ENCODE peak calls at places on chromosomes 3 and 15, in eight cellular contexts. S, B, K, L, C, N, R and G are unnamed samples.

GRCh38 chr3:43423142-43423541 is 136.8 kb downstream of the SNRK start:
- DNase-seq in S (no peak), B (peak), K (no peak), L (peak), C (no peak), N (peak), R (peak), G (peak)

GRCh38 chr3:45631486-45631885 is 36.9 kb downstream of the LIMD1 start:
- DNase-seq in S (no peak), B (no peak), K (no peak), L (no peak), C (no peak), N (no peak), R (no peak), G (no peak)

GRCh38 chr3:184574552-184575430 is 13.2 kb downstream of the EPHB3 start:
- DNase-seq in S (peak), B (no peak), K (no peak), L (no peak), C (no peak), N (no peak), R (no peak), G (no peak)

GRCh38 chr15:99755692-99756409 is 22.6 kb upstream of the LYSMD4 start:
- DNase-seq in S (peak), B (peak), K (peak), L (peak), C (no peak), N (peak), R (peak), G (peak)

GRCh38 chr3:101946906-101947305 is 97.6 kb downstream of the NFKBIZ start:
- DNase-seq in S (no peak), B (no peak), K (no peak), L (no peak), C (no peak), N (no peak), R (no peak), G (no peak)

GRCh38 chr15:34795267-34796081 is at the start of gene ACTC1:
- DNase-seq in S (no peak), B (peak), K (no peak), L (peak), C (no peak), N (peak), R (peak), G (no peak)

GRCh38 chr15:44710236-44711088 is 661 bp downstream of the PATL2 start:
- DNase-seq in S (no peak), B (peak), K (no peak), L (peak), C (no peak), N (peak), R (peak), G (no peak)

GRCh38 chr15:66459818-66460615 is 37.5 kb downstream of the SNAPC5 start:
- DNase-seq in S (no peak), B (no peak), K (no peak), L (peak), C (no peak), N (peak), R (no peak), G (no peak)

GRCh38 chr3:8742921-8743605 is 9.5 kb downstream of the CAV3 start:
- DNase-seq in S (no peak), B (no peak), K (no peak), L (peak), C (no peak), N (no peak), R (no peak), G (no peak)

GRCh38 chr15:68631621-68632051 is 52.8 kb downstream of the CORO2B start:
- DNase-seq in S (no peak), B (no peak), K (no peak), L (no peak), C (no peak), N (no peak), R (no peak), G (no peak)

GRCh38 chr3:116939091-116939490 is 229.5 kb downstream of the TUSC7 start:
- DNase-seq in S (no peak), B (no peak), K (no peak), L (no peak), C (no peak), N (no peak), R (no peak), G (no peak)

GRCh38 chr3:100075731-100076543 is 38.4 kb downstream of the FILIP1L start:
- DNase-seq in S (no peak), B (no peak), K (no peak), L (no peak), C (no peak), N (no peak), R (no peak), G (no peak)

GRCh38 chr3:27714692-27715453 is 7.2 kb downstream of the EOMES start:
- DNase-seq in S (no peak), B (no peak), K (no peak), L (no peak), C (no peak), N (no peak), R (no peak), G (no peak)

GRCh38 chr15:69145694-69146492 is 14.5 kb upstream of the GLCE start:
- DNase-seq in S (peak), B (no peak), K (no peak), L (no peak), C (no peak), N (no peak), R (no peak), G (no peak)

GRCh38 chr15:28182216-28182615 is 83.1 kb upstream of the OCA2 start:
- DNase-seq in S (no peak), B (no peak), K (no peak), L (no peak), C (no peak), N (no peak), R (no peak), G (no peak)

GRCh38 chr15:28181386-28181785 is 82.3 kb upstream of the OCA2 start:
- DNase-seq in S (no peak), B (no peak), K (no peak), L (no peak), C (no peak), N (no peak), R (no peak), G (no peak)

GRCh38 chr15:28184166-28184565 is 85.1 kb upstream of the OCA2 start:
- DNase-seq in S (no peak), B (no peak), K (no peak), L (peak), C (no peak), N (no peak), R (no peak), G (no peak)

GRCh38 chr15:28182731-28183130 is 83.6 kb upstream of the OCA2 start:
- DNase-seq in S (no peak), B (no peak), K (no peak), L (no peak), C (no peak), N (no peak), R (no peak), G (no peak)

DNA sequence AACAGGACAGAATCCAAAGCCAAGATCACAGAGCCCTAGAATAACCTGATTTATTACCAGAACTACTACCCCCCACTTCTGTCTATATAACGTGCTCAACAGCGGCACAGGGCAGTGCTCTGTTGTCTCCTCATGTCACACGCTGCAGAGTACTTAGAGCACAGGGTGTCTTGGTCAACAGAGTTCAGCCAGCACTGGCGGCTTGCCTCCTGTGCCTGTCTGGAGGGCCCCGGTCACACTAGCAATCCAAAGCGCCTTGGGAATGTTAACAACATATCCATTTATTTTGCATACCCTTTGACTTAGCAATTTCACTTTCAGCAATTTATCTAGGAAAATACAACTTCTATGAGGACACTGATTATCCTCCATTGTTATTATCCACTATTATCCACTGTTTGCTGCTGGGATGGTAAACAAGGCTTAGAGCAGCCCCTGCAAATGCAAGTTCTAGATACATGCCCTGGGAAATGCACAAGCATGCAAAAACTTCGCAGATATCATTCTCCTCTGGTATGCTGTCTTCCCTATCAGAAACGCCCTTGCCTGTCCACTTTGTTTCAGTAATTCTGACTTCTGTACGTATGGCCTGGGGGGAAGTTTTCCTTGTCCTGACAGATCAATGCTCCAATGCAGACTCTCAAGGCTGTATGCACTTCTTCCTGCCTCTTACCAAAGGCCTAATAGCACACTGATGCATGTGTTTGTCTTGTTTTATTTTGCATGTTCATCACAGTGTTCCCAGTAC is 86.2 kb upstream of the OCA2 start:
- DNase-seq in S (no peak), B (no peak), K (no peak), L (no peak), C (no peak), N (no peak), R (no peak), G (no peak)
- H3K4me3 ChIP-seq in S (no peak), B (no peak), K (no peak), L (no peak), C (no peak), N (no peak), R (no peak), G (no peak)

GRCh38 chr15:23472033-23472432 is 25.0 kb upstream of the GOLGA6L2 start:
- DNase-seq in S (no peak), B (no peak), K (no peak), L (no peak), C (no peak), N (no peak), R (no peak), G (no peak)

GRCh38 chr15:23472678-23473077 is 25.6 kb upstream of the GOLGA6L2 start:
- DNase-seq in S (no peak), B (no peak), K (no peak), L (no peak), C (no peak), N (no peak), R (no peak), G (no peak)

GRCh38 chr15:23467110-23467600 is 20.1 kb upstream of the GOLGA6L2 start:
- DNase-seq in S (peak), B (no peak), K (peak), L (peak), C (no peak), N (no peak), R (no peak), G (no peak)
- TF ChIP-seq CTCF in S (peak), B (peak), K (peak), L (peak), C (peak), N (no peak), R (no peak), G (peak)

GRCh38 chr3:182605882-182606611 is 187.3 kb upstream of the ATP11B start:
- DNase-seq in S (no peak), B (no peak), K (no peak), L (no peak), C (no peak), N (no peak), R (no peak), G (peak)

GRCh38 chr3:182609575-182610156 is 183.6 kb upstream of the ATP11B start:
- DNase-seq in S (no peak), B (no peak), K (no peak), L (no peak), C (no peak), N (no peak), R (no peak), G (no peak)

GRCh38 chr3:182608876-182609275 is 184.4 kb upstream of the ATP11B start:
- DNase-seq in S (peak), B (no peak), K (no peak), L (no peak), C (no peak), N (no peak), R (no peak), G (no peak)

GRCh38 chr3:182603501-182603900 is 189.8 kb upstream of the ATP11B start:
- DNase-seq in S (no peak), B (no peak), K (no peak), L (no peak), C (no peak), N (no peak), R (no peak), G (no peak)

GRCh38 chr3:182606905-182607504 is 186.3 kb upstream of the ATP11B start:
- DNase-seq in S (no peak), B (no peak), K (no peak), L (no peak), C (no peak), N (no peak), R (no peak), G (no peak)
- H3K4me3 ChIP-seq in S (no peak), B (no peak), K (no peak), L (no peak), C (no peak), N (no peak), R (no peak), G (no peak)

GRCh38 chr3:129892857-129893615 is 475 bp downstream of the TMCC1 start:
- DNase-seq in S (peak), B (peak), K (no peak), L (peak), C (no peak), N (no peak), R (peak), G (no peak)
- TF ChIP-seq CTCF in S (no peak), B (no peak), K (peak), L (no peak), C (no peak), N (no peak), R (no peak), G (no peak)

DNA sequence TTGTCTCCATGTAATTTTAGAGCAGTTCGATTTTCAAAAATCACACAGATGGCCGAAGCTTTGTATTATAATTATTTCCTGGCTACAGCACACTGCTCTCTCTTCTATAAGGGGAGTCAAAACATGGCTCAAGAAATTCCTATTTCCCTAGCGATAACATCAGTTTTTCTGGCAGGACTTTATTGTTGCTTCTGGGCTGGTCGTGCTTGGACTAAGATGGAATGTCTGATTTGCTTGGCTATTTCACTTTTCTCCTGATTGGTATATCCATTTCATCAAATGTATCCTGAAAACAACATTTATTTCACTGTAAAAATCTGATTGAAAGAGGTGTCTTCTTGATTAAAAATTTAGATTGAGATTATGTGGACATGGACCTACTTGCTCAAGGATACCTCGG is 56.0 kb upstream of the PDZRN3 start:
- DNase-seq in S (no peak), B (no peak), K (no peak), L (no peak), C (no peak), N (no peak), R (no peak), G (no peak)
- H3K4me3 ChIP-seq in S (no peak), B (no peak), K (no peak), L (no peak), C (no peak), N (no peak), R (no peak), G (no peak)

GRCh38 chr3:95521396-95521795 is 1293.0 kb upstream of the EPHA6 start:
- DNase-seq in S (no peak), B (no peak), K (no peak), L (peak), C (no peak), N (no peak), R (no peak), G (peak)
- TF ChIP-seq CTCF in S (no peak), B (no peak), K (no peak), L (no peak), C (no peak), N (no peak), R (no peak), G (peak)